ENCODE peak calls at places on chromosomes 12 and 14, in seven cellular contexts. T is stomach, V is A549, B is tibial nerve, N is ovary, H is upper lobe of left lung, X is transverse colon. Y is an unnamed sample. For H3K4me1, the result is how much of the 10 kb centered on the place peaks cover.

GRCh38 chr14:104280902-104281767 is 142.7 kb downstream of the KIF26A start:
- DNase-seq in T (peak), V (no peak), B (no peak), N (peak), H (peak), X (no peak), Y (no peak)

GRCh38 chr12:113740699-113741098 is 225.4 kb downstream of the RBM19 start:
- DNase-seq in T (no peak), V (peak), B (no peak), N (no peak), H (no peak), X (no peak), Y (no peak)

GRCh38 chr12:66237505-66238175 is 48.6 kb downstream of the IRAK3 start:
- DNase-seq in T (no peak), V (no peak), B (no peak), N (no peak), H (no peak), X (no peak), Y (no peak)

GRCh38 chr12:119423285-119423684 is 88.8 kb downstream of the CCDC60 start:
- DNase-seq in T (no peak), V (no peak), B (no peak), N (no peak), H (no peak), X (no peak), Y (no peak)

GRCh38 chr12:120367252-120367923 is 1.6 kb downstream of the MSI1 start:
- DNase-seq in T (no peak), V (peak), B (no peak), N (no peak), H (no peak), X (peak), Y (no peak)

GRCh38 chr14:74217672-74218448 is 21.4 kb upstream of the VSX2 start:
- DNase-seq in T (peak), V (peak), B (peak), N (peak), H (peak), X (peak), Y (peak)

GRCh38 chr12:109330282-109330681 is 17.4 kb upstream of the MYO1H start:
- DNase-seq in T (no peak), V (no peak), B (no peak), N (no peak), H (no peak), X (no peak), Y (no peak)

GRCh38 chr14:94670692-94671285 is 58.6 kb downstream of the SERPINA3 start:
- DNase-seq in T (no peak), V (no peak), B (no peak), N (no peak), H (peak), X (no peak), Y (peak)

GRCh38 chr14:72869407-72870329 is 24.2 kb downstream of the DPF3 start:
- DNase-seq in T (no peak), V (no peak), B (no peak), N (no peak), H (no peak), X (no peak), Y (no peak)

GRCh38 chr14:50668008-50668851 is at the start of gene SAV1:
- DNase-seq in T (peak), V (peak), B (peak), N (peak), H (peak), X (peak), Y (peak)

GRCh38 chr14:70808023-70808401 is 1.3 kb downstream of the MAP3K9 start:
- DNase-seq in T (peak), V (peak), B (no peak), N (no peak), H (peak), X (peak), Y (no peak)

GRCh38 chr12:131102991-131103609 is 149.4 kb downstream of the ADGRD1 start:
- DNase-seq in T (peak), V (no peak), B (peak), N (peak), H (peak), X (peak), Y (peak)

GRCh38 chr14:68879321-68879781 is 86.5 kb upstream of the ZFP36L1 start:
- DNase-seq in T (no peak), V (no peak), B (no peak), N (no peak), H (peak), X (no peak), Y (peak)

GRCh38 chr14:54366726-54367707 is 29.8 kb upstream of the CDKN3 start:
- DNase-seq in T (peak), V (peak), B (no peak), N (no peak), H (peak), X (peak), Y (no peak)

GRCh38 chr12:108633081-108633533 is 587 bp downstream of the SELPLG start:
- DNase-seq in T (no peak), V (no peak), B (no peak), N (no peak), H (peak), X (no peak), Y (peak)

DNA sequence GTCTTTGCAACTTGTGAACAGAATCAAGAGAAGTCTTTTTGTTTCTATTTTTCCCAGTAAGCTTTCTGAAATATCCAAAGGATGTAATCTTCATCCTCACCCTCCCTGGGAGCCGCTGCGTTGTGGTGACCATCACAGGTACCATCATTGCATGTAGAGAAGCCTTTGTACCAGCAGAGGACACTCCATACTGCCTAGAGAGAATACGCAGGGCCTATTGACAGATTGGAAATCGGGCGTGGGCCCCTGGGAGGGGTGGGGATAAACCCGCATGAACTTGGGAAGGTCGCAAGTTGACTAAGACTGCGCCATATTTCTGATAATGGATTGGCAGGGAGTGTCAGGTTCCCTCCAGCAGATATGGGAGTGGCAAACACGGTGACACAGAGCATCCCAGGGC is 12.7 kb downstream of the KRT1 start:
- DNase-seq in T (no peak), V (peak), B (no peak), N (no peak), H (no peak), X (no peak), Y (no peak)
- TF ChIP-seq CTCF in T (no peak), V (peak), B (no peak), N (no peak), H (no peak), X (no peak), Y (no peak)

GRCh38 chr12:6384499-6385436 is 806 bp downstream of the LTBR start:
- DNase-seq in T (no peak), V (no peak), B (no peak), N (peak), H (no peak), X (peak), Y (peak)
- H3K4me1 ChIP-seq in T (half or more), V (under half), B (under half), N (under half), H (under half), X (half or more), Y (half or more)

GRCh38 chr12:14394317-14395058 is 29.0 kb downstream of the ATF7IP start:
- DNase-seq in T (peak), V (peak), B (no peak), N (no peak), H (peak), X (no peak), Y (no peak)
- TF ChIP-seq EP300 in T (no peak), V (no peak), B (peak), N (no peak), H (no peak), X (no peak), Y (peak)

DNA sequence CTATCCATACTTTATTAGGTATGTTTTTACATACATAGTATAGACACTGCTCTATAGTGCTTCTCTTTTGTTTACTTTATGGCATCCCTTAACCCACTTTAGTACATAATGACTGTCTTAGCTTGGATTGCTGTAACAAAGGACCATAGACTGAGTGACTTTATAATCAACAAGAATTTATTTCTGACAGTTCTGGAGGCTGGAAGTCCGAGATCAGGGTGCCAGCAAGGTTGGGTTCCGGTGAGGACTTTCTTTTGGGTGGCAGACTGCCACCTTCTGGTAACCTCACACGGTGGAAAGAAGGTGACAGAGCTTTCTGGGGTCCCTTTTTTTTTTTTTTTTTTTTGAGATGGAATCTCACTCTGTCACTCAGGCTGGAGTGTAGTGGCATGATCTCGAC is 48.6 kb upstream of the PPM1H start:
- DNase-seq in T (peak), V (peak), B (no peak), N (no peak), H (no peak), X (no peak), Y (no peak)
- TF ChIP-seq CTCF in T (no peak), V (peak), B (no peak), N (no peak), H (no peak), X (no peak), Y (no peak)

GRCh38 chr12:80183939-80184338 is 84.6 kb downstream of the OTOGL start:
- DNase-seq in T (no peak), V (no peak), B (no peak), N (no peak), H (no peak), X (no peak), Y (no peak)

GRCh38 chr12:80173465-80173864 is 74.1 kb downstream of the OTOGL start:
- DNase-seq in T (no peak), V (no peak), B (no peak), N (no peak), H (no peak), X (no peak), Y (no peak)

GRCh38 chr12:80175307-80175930 is 76.1 kb downstream of the OTOGL start:
- DNase-seq in T (no peak), V (peak), B (no peak), N (no peak), H (no peak), X (no peak), Y (no peak)

GRCh38 chr12:80176706-80177105 is 77.4 kb downstream of the OTOGL start:
- DNase-seq in T (no peak), V (no peak), B (no peak), N (no peak), H (no peak), X (no peak), Y (no peak)

GRCh38 chr12:80178846-80179245 is 79.5 kb downstream of the OTOGL start:
- DNase-seq in T (no peak), V (no peak), B (no peak), N (no peak), H (no peak), X (no peak), Y (no peak)
- H3K4me1 ChIP-seq in T (under half), V (under half), B (under half), N (under half), H (under half), X (under half), Y (under half)

DNA sequence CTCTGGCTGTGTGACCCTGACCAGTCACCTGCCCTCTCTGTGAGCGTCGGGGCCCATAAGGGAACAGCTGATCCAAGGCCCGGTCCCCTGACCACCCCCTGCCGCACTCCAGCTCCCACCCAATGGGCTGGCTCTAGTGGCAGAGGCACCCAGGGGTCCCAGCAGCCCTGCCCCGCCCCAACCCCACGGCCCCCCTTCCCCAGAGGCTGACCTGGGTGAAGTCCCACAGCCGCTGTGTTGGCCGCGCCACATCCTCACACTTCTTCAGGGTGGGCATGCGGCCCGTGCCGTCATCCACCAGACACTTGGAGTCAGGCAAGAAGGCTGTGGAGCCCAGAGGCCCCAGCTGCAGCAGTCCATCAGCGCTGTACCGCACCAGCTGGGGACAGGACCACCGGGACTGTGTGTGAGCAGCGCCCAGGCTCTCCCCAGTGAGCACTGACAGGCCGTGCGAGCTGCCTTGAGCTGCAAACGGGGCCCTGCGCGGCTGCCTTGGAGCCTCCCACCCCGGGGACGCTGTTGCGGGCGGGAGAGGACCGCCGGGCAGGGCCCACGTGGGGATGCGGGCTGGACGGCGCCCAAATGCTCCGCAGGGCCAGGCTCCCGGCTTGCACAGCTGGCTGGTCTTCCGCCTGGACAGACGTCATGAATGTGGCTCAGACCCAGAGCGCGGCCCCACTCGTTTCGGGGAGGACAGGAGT is 53.5 kb downstream of the NOC4L start:
- DNase-seq in T (no peak), V (no peak), B (no peak), N (no peak), H (no peak), X (no peak), Y (no peak)
- TF ChIP-seq EP300 in T (no peak), V (no peak), B (no peak), N (no peak), H (no peak), X (no peak), Y (no peak)

GRCh38 chr14:30440986-30441385 is 118.0 kb upstream of the G2E3 start:
- DNase-seq in T (no peak), V (no peak), B (no peak), N (no peak), H (no peak), X (no peak), Y (no peak)

GRCh38 chr14:30445852-30446251 is 113.1 kb upstream of the G2E3 start:
- DNase-seq in T (no peak), V (no peak), B (no peak), N (no peak), H (no peak), X (no peak), Y (no peak)

GRCh38 chr14:30444451-30444850 is 114.5 kb upstream of the G2E3 start:
- DNase-seq in T (no peak), V (no peak), B (no peak), N (no peak), H (no peak), X (no peak), Y (no peak)

GRCh38 chr14:30445394-30445793 is 113.6 kb upstream of the G2E3 start:
- DNase-seq in T (no peak), V (no peak), B (no peak), N (no peak), H (no peak), X (no peak), Y (no peak)

DNA sequence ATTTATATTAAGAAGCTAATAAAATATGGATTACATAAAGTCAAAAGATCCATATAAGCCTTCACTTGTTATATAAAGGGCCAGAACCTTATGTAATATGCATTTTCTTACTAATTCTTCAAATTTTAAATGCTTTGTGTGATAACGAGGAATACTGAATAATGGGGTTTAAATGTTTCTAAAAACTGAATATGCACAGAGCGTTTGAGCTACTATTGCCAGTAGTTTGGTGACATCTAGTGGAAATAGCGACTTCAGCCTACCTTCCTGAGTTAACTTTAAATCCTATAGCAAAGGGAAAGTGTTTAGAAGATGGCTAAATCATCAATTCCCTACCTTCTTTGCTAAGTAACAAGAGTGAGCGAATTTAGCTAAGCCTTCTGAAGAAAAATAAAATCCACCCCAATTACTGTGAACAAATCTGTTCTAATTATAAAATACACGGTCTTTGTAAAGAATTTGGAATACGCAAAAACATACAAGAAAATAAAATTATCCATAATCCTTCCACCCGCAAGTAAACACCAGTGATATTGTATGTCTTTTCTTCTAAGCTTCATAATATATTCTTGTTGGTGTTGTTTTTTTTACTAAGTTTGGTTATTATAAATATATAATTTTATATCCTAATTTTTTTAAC is 115.5 kb upstream of the G2E3 start:
- DNase-seq in T (no peak), V (peak), B (no peak), N (no peak), H (no peak), X (no peak), Y (no peak)
- TF ChIP-seq CTCF in T (no peak), V (peak), B (peak), N (no peak), H (no peak), X (no peak), Y (no peak)

GRCh38 chr12:100716949-100717732 is 77.4 kb upstream of the ANO4 start:
- DNase-seq in T (no peak), V (no peak), B (no peak), N (no peak), H (no peak), X (no peak), Y (no peak)

GRCh38 chr12:100718212-100718611 is 76.4 kb upstream of the ANO4 start:
- DNase-seq in T (no peak), V (no peak), B (no peak), N (no peak), H (no peak), X (no peak), Y (no peak)

GRCh38 chr12:100717733-100718067 is 76.9 kb upstream of the ANO4 start:
- DNase-seq in T (no peak), V (no peak), B (no peak), N (no peak), H (no peak), X (no peak), Y (no peak)

GRCh38 chr12:100716658-100716948 is 78.0 kb upstream of the ANO4 start:
- DNase-seq in T (no peak), V (peak), B (no peak), N (no peak), H (no peak), X (no peak), Y (no peak)

DNA sequence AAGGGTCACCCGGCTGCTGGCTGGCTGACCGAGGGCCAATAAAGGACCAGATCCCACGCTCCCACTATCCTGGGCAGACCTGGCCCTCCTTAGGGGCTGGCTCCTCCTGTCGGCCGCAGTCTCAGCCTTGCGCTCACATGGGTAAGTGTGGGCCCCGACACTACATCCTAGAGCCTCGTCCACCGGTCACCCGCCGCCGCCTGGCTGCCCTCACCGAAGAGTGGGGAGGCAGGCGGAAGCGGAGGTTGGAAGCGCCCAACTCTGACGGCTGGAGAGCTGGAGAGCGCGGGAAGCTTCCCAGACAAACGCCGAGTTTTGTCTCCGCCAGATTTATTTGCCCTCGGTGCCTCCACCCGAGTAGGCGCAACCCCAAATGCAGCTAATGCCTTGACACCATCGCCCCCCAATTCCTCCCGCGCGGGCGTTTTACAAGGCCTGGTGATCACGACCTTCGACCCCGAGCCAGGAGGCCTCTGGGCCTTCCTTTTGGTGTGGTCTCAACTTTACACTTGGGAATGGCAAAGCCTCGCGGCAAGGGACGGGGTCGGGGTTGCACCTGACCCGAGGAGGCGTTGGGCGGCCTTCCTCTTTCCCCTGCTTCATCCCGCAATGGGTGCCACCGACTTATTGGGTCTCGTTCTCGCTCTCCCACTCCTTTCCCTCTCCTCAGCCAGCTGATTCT is 78.5 kb upstream of the ANO4 start:
- DNase-seq in T (no peak), V (no peak), B (no peak), N (no peak), H (no peak), X (no peak), Y (no peak)
- H3K4me1 ChIP-seq in T (under half), V (under half), B (under half), N (under half), H (under half), X (under half), Y (under half)

GRCh38 chr12:116736962-116737773 is 701 bp downstream of the SPRING1 start:
- DNase-seq in T (peak), V (no peak), B (no peak), N (no peak), H (peak), X (peak), Y (no peak)

GRCh38 chr12:116735951-116736599 is 1.8 kb downstream of the SPRING1 start:
- DNase-seq in T (peak), V (peak), B (no peak), N (no peak), H (peak), X (peak), Y (no peak)

GRCh38 chr12:116731801-116732200 is 6.1 kb downstream of the SPRING1 start:
- DNase-seq in T (no peak), V (no peak), B (no peak), N (no peak), H (no peak), X (no peak), Y (no peak)

GRCh38 chr12:116735084-116735483 is 2.8 kb downstream of the SPRING1 start:
- DNase-seq in T (no peak), V (no peak), B (no peak), N (no peak), H (no peak), X (no peak), Y (no peak)

DNA sequence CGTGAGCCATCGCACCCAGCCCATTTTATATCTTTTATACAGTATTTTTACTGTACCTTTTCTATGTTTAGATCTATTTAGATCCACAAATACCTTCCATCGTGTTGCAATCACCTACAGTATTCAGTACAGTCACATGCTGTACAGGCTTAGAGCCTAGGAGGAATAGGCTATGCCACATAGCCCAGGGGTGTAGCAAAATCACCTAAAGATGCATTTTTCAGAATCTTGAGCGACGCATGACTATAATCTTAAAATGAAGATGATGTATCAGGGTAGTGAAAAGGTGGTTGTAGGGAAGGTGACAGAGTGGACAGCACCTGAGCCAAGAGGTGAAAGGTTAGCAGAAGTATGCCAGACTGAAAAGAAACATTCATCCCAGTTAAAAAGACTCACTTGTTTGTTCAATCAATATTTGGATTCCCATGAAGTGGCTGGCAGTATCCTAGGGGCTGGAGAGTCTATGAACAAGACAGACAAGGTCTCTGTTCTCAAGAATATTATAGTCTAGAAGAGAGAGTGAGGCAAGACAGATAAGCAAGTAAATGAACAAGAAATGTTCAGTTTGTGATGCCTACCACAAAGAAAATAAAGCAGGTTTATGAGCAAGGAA is 3.6 kb downstream of the SPRING1 start:
- DNase-seq in T (no peak), V (no peak), B (no peak), N (no peak), H (no peak), X (no peak), Y (no peak)
- TF ChIP-seq EP300 in T (no peak), V (no peak), B (no peak), N (no peak), H (no peak), X (no peak), Y (no peak)